ENCODE peak calls at places on chromosomes 12 and 14, in five cellular contexts. One of them, this sample, is unnamed.

GRCh38 chr12:94089891-94090290 is 58.5 kb upstream of the PLXNC1 start:
- DNase-seq in H9: no peak
- DNase-seq in mesendoderm: no peak
- DNase-seq in neuronal stem cell: no peak
- DNase-seq in IMR-90: peak; percentile 58
- DNase-seq in this sample: peak; percentile 35

GRCh38 chr14:68141531-68142088 is 322.0 kb downstream of the RAD51B start:
- DNase-seq in H9: no peak
- DNase-seq in mesendoderm: peak; percentile 63
- DNase-seq in neuronal stem cell: no peak
- DNase-seq in IMR-90: peak; percentile 68
- DNase-seq in this sample: peak; percentile 46

GRCh38 chr12:94326727-94327126 is 132.9 kb downstream of the CEP83 start:
- DNase-seq in neuronal stem cell: no peak
- DNase-seq in mesendoderm: no peak
- DNase-seq in IMR-90: peak; percentile 78
- DNase-seq in H9: no peak
- DNase-seq in this sample: peak; percentile 40

GRCh38 chr12:92133166-92133565 is 12.5 kb downstream of the BTG1 start:
- DNase-seq in mesendoderm: no peak
- DNase-seq in neuronal stem cell: no peak
- DNase-seq in IMR-90: no peak
- DNase-seq in H9: no peak
- DNase-seq in this sample: no peak

GRCh38 chr14:68549057-68549421 is 243.8 kb downstream of the ZFP36L1 start:
- DNase-seq in mesendoderm: no peak
- DNase-seq in IMR-90: peak; percentile 72
- DNase-seq in H9: no peak
- DNase-seq in neuronal stem cell: no peak
- DNase-seq in this sample: peak; percentile 96

GRCh38 chr12:4002601-4003000 is 129.4 kb upstream of the PARP11 start:
- DNase-seq in neuronal stem cell: no peak
- DNase-seq in IMR-90: no peak
- DNase-seq in H9: no peak
- DNase-seq in mesendoderm: no peak
- DNase-seq in this sample: no peak

GRCh38 chr12:56602239-56602638 is 27.9 kb downstream of the BAZ2A start:
- DNase-seq in neuronal stem cell: no peak
- DNase-seq in mesendoderm: no peak
- DNase-seq in H9: no peak
- DNase-seq in IMR-90: no peak
- DNase-seq in this sample: no peak

GRCh38 chr12:52713960-52714886 is 10.9 kb upstream of the KRT77 start:
- DNase-seq in neuronal stem cell: peak; percentile 51
- DNase-seq in IMR-90: no peak
- DNase-seq in H9: peak; percentile 75
- DNase-seq in mesendoderm: peak; percentile 41
- DNase-seq in this sample: no peak

GRCh38 chr14:72611506-72611905 is 282.4 kb downstream of the DPF3 start:
- DNase-seq in IMR-90: no peak
- DNase-seq in mesendoderm: no peak
- DNase-seq in neuronal stem cell: no peak
- DNase-seq in H9: peak; percentile 6
- DNase-seq in this sample: no peak

GRCh38 chr12:71169286-71169685 is 11.5 kb upstream of the TSPAN8 start:
- DNase-seq in neuronal stem cell: no peak
- DNase-seq in H9: no peak
- DNase-seq in mesendoderm: no peak
- DNase-seq in IMR-90: no peak
- DNase-seq in this sample: no peak

GRCh38 chr14:68576496-68577244 is 216.2 kb downstream of the ZFP36L1 start:
- DNase-seq in mesendoderm: no peak
- DNase-seq in IMR-90: peak; percentile 40
- DNase-seq in H9: no peak
- DNase-seq in neuronal stem cell: no peak
- DNase-seq in this sample: peak; percentile 83

GRCh38 chr12:116590561-116590960 is 31.4 kb downstream of the MAP1LC3B2 start:
- DNase-seq in neuronal stem cell: no peak
- DNase-seq in mesendoderm: peak; percentile 75
- DNase-seq in H9: no peak
- DNase-seq in IMR-90: no peak
- DNase-seq in this sample: no peak

GRCh38 chr14:24952851-24953666 is 96.9 kb downstream of the STXBP6 start:
- DNase-seq in neuronal stem cell: no peak
- DNase-seq in IMR-90: peak; percentile 26
- DNase-seq in mesendoderm: peak; percentile 76
- DNase-seq in H9: peak; percentile 64
- DNase-seq in this sample: no peak

GRCh38 chr12:12428961-12429657 is 72.2 kb downstream of the BORCS5 start:
- DNase-seq in H9: no peak
- DNase-seq in mesendoderm: no peak
- DNase-seq in neuronal stem cell: no peak
- DNase-seq in IMR-90: no peak
- DNase-seq in this sample: no peak

GRCh38 chr14:89279649-89280232 is 137.3 kb downstream of the FOXN3 start:
- DNase-seq in mesendoderm: peak; percentile 49
- DNase-seq in neuronal stem cell: no peak
- DNase-seq in H9: no peak
- DNase-seq in IMR-90: no peak
- DNase-seq in this sample: no peak

GRCh38 chr12:91003737-91004136 is 1.0 kb downstream of the EPYC start:
- DNase-seq in neuronal stem cell: no peak
- DNase-seq in H9: no peak
- DNase-seq in IMR-90: no peak
- DNase-seq in mesendoderm: no peak
- DNase-seq in this sample: no peak

GRCh38 chr12:91009319-91009950 is 4.7 kb upstream of the EPYC start:
- DNase-seq in H9: no peak
- DNase-seq in IMR-90: peak; percentile 41
- DNase-seq in neuronal stem cell: no peak
- DNase-seq in mesendoderm: no peak
- DNase-seq in this sample: no peak

GRCh38 chr12:91004872-91005271 is at the start of gene EPYC:
- DNase-seq in mesendoderm: no peak
- DNase-seq in neuronal stem cell: no peak
- DNase-seq in H9: no peak
- DNase-seq in IMR-90: no peak
- DNase-seq in this sample: no peak

DNA sequence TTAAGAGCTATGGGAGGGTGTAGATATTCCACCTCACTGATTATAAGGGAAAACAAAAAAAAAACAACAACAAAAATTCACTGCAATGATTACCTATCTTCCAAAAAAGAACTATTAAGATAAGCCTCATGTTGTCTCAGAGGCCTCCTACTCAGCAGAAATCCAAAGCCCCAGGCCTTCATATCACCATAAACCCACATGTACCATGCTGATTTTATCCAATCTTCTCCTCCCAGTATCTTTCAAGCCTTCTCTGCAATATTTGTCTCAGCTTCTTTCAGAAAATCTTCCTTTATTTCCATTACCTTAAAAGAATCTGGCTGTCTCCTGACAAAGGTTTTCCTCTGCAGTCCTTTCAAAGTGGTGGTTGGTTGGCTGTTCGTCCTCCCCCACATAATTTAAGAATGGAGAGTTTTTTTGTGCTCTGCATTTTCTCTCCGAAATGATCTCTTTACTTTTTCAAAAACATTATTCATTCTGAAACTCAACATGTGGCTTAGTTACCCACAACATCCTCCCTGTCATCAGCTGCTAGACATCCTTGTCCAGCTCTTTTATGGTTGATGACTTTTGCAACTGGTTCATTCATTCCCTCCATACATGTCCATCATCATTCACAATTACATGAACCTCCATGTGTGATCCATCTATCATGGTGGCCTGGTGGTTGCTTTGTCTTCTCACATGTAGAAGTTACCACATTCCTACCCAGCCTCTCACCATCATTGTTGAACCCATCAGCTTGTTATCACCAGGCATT is 2.9 kb upstream of the EPYC start:
- DNase-seq in mesendoderm: no peak
- DNase-seq in neuronal stem cell: no peak
- DNase-seq in H9: no peak
- DNase-seq in IMR-90: no peak
- DNase-seq in this sample: no peak
- H3K23ac ChIP-seq in mesendoderm: no peak overlapping the region
- H3K23ac ChIP-seq in neuronal stem cell: no peak overlapping the region
- H3K23ac ChIP-seq in H9: no peak overlapping the region
- H3K23ac ChIP-seq in IMR-90: no peak overlapping the region
- H3K23ac ChIP-seq in this sample: no peak overlapping the region

GRCh38 chr12:77387214-77387613 is 321.8 kb upstream of the E2F7 start:
- DNase-seq in mesendoderm: no peak
- DNase-seq in IMR-90: no peak
- DNase-seq in neuronal stem cell: no peak
- DNase-seq in H9: no peak
- DNase-seq in this sample: no peak

GRCh38 chr12:77388611-77389265 is 323.4 kb upstream of the E2F7 start:
- DNase-seq in IMR-90: no peak
- DNase-seq in H9: no peak
- DNase-seq in neuronal stem cell: no peak
- DNase-seq in mesendoderm: no peak
- DNase-seq in this sample: no peak

GRCh38 chr12:77382096-77382742 is 316.9 kb upstream of the E2F7 start:
- DNase-seq in mesendoderm: peak; percentile 20
- DNase-seq in IMR-90: no peak
- DNase-seq in H9: no peak
- DNase-seq in neuronal stem cell: no peak
- DNase-seq in this sample: no peak

DNA sequence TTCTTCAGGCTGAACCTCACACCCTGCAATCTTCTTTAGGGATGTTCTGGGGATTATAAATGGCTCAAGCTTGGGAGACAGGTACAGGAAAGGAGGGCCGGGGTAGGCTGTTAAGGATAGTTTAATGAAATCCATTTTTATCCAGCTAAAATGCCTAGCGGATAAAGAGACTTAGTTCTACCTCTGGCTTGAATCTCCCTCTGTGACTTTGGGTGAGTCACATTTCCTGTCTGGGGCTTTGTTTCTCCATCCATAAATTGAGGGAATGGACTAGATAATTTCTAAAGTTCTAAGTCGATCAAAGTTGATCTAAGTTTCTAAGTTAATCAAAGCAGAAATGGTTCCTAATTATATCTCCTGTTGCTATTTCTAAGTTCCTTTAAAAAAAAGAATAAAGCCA is 319.6 kb upstream of the E2F7 start:
- DNase-seq in mesendoderm: no peak
- DNase-seq in H9: no peak
- DNase-seq in neuronal stem cell: no peak
- DNase-seq in IMR-90: no peak
- DNase-seq in this sample: no peak
- H3K23ac ChIP-seq in mesendoderm: no peak overlapping the region
- H3K23ac ChIP-seq in H9: no peak overlapping the region
- H3K23ac ChIP-seq in neuronal stem cell: no peak overlapping the region
- H3K23ac ChIP-seq in IMR-90: no peak overlapping the region
- H3K23ac ChIP-seq in this sample: no peak overlapping the region

GRCh38 chr14:34205799-34206198 is 254.9 kb upstream of the EGLN3 start:
- DNase-seq in neuronal stem cell: no peak
- DNase-seq in mesendoderm: no peak
- DNase-seq in IMR-90: no peak
- DNase-seq in H9: no peak
- DNase-seq in this sample: no peak
- H3K23ac ChIP-seq in neuronal stem cell: no peak overlapping the region
- H3K23ac ChIP-seq in mesendoderm: no peak overlapping the region
- H3K23ac ChIP-seq in IMR-90: no peak overlapping the region
- H3K23ac ChIP-seq in H9: no peak overlapping the region
- H3K23ac ChIP-seq in this sample: no peak overlapping the region

GRCh38 chr12:68013181-68013580 is 23.9 kb downstream of the IFNG-AS1 start:
- DNase-seq in IMR-90: no peak
- DNase-seq in mesendoderm: no peak
- DNase-seq in neuronal stem cell: no peak
- DNase-seq in H9: no peak
- DNase-seq in this sample: no peak
- H3K23ac ChIP-seq in IMR-90: no peak overlapping the region
- H3K23ac ChIP-seq in mesendoderm: no peak overlapping the region
- H3K23ac ChIP-seq in neuronal stem cell: no peak overlapping the region
- H3K23ac ChIP-seq in H9: no peak overlapping the region
- H3K23ac ChIP-seq in this sample: no peak overlapping the region

GRCh38 chr14:76273346-76273745 is 102.6 kb upstream of the ESRRB start:
- DNase-seq in mesendoderm: no peak
- DNase-seq in H9: peak; percentile 12
- DNase-seq in IMR-90: no peak
- DNase-seq in neuronal stem cell: no peak
- DNase-seq in this sample: no peak

GRCh38 chr14:76272774-76273173 is 103.2 kb upstream of the ESRRB start:
- DNase-seq in neuronal stem cell: no peak
- DNase-seq in H9: peak; percentile 1
- DNase-seq in IMR-90: no peak
- DNase-seq in mesendoderm: no peak
- DNase-seq in this sample: no peak

GRCh38 chr14:76280221-76280620 is 95.7 kb upstream of the ESRRB start:
- DNase-seq in neuronal stem cell: no peak
- DNase-seq in IMR-90: no peak
- DNase-seq in mesendoderm: no peak
- DNase-seq in H9: peak; percentile 8
- DNase-seq in this sample: no peak

GRCh38 chr14:76274324-76274723 is 101.6 kb upstream of the ESRRB start:
- DNase-seq in H9: peak; percentile 5
- DNase-seq in neuronal stem cell: no peak
- DNase-seq in IMR-90: no peak
- DNase-seq in mesendoderm: no peak
- DNase-seq in this sample: no peak

DNA sequence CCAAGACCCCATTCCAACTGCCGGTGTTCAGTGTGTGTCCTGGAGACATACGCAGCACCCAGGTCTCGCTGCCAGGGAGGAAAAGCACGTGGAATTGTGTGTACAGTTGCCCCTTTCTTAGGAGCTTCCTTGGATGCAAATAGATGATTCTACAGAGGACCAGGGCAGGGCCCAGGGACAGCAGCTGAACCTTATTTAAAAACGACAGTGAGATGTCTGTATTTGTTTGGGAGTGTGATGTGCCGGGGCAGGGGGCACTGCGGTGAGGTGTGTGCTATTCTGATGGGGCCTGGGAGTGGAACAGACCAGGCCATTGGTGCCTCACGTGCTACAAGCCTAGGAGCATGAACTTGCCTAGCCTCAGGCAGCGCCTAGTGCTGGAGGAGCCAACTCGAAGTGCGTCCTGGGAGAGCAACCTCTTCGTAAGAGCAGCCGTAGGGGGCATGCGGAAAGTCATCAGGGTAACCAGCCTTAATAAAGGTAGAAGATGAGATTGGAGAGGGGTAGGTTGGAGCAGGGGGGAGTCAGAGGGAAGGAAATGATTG is 98.3 kb upstream of the ESRRB start:
- DNase-seq in IMR-90: no peak
- DNase-seq in neuronal stem cell: no peak
- DNase-seq in H9: peak; percentile 29
- DNase-seq in mesendoderm: no peak
- DNase-seq in this sample: no peak
- H3K23ac ChIP-seq in IMR-90: no peak overlapping the region
- H3K23ac ChIP-seq in neuronal stem cell: no peak overlapping the region
- H3K23ac ChIP-seq in H9: no peak overlapping the region
- H3K23ac ChIP-seq in mesendoderm: no peak overlapping the region
- H3K23ac ChIP-seq in this sample: no peak overlapping the region

This sample was measured in mesenchymal stem cell.